ENCODE peak calls at places on chromosomes 11 and 22, in seven cellular contexts. R, X, N, Q, D, P and U are unnamed samples.

GRCh38 chr11:12859872-12860657 is 149.1 kb upstream of the RASSF10 start:
- DNase-seq in R (no peak), X (no peak), N (no peak), Q (peak; percentile 76), D (no peak), P (no peak), U (no peak)

GRCh38 chr11:118045191-118045590 is 31.7 kb upstream of the TMPRSS4 start:
- DNase-seq in R (no peak), X (no peak), N (no peak), Q (no peak), D (no peak), P (no peak), U (no peak)

GRCh38 chr22:40385041-40385782 is 14.8 kb downstream of the SGSM3 start:
- DNase-seq in R (no peak), X (no peak), N (no peak), Q (no peak), D (no peak), P (no peak), U (no peak)

GRCh38 chr11:44994753-44995152 is 44.1 kb upstream of the TP53I11 start:
- DNase-seq in R (peak; percentile 44), X (no peak), N (no peak), Q (no peak), D (no peak), P (no peak), U (no peak)

GRCh38 chr11:82229346-82229745 is 504.3 kb downstream of the FAM181B start:
- DNase-seq in R (no peak), X (peak; percentile 7), N (no peak), Q (peak; percentile 4), D (no peak), P (peak; percentile 12), U (peak; percentile 38)

GRCh38 chr11:87878373-87878779 is 296.9 kb downstream of the RAB38 start:
- DNase-seq in R (no peak), X (no peak), N (no peak), Q (peak; percentile 0), D (peak; percentile 21), P (peak; percentile 2), U (peak; percentile 65)

GRCh38 chr22:24053481-24054226 is 42.5 kb downstream of the CABIN1 start:
- DNase-seq in R (no peak), X (no peak), N (peak; percentile 15), Q (no peak), D (no peak), P (no peak), U (no peak)

GRCh38 chr22:39284142-39284980 is 35.1 kb downstream of the RPL3 start:
- DNase-seq in R (no peak), X (no peak), N (no peak), Q (no peak), D (no peak), P (peak; percentile 38), U (peak; percentile 55)

GRCh38 chr11:65310215-65310614 is 4.5 kb upstream of the CDC42EP2 start:
- DNase-seq in R (no peak), X (no peak), N (no peak), Q (no peak), D (no peak), P (no peak), U (no peak)

GRCh38 chr11:31817054-31817620 is 6.0 kb upstream of the PAX6 start:
- DNase-seq in R (peak; percentile 64), X (peak; percentile 38), N (no peak), Q (peak; percentile 14), D (no peak), P (no peak), U (no peak)

GRCh38 chr11:36411202-36411640 is 98.9 kb downstream of the TRAF6 start:
- DNase-seq in R (no peak), X (no peak), N (peak; percentile 31), Q (peak; percentile 31), D (no peak), P (no peak), U (no peak)
- TF ChIP-seq JUND in R (no peak), X (no peak), N (no peak), Q (peak; percentile 25), D (no peak), P (no peak), U (no peak)

DNA sequence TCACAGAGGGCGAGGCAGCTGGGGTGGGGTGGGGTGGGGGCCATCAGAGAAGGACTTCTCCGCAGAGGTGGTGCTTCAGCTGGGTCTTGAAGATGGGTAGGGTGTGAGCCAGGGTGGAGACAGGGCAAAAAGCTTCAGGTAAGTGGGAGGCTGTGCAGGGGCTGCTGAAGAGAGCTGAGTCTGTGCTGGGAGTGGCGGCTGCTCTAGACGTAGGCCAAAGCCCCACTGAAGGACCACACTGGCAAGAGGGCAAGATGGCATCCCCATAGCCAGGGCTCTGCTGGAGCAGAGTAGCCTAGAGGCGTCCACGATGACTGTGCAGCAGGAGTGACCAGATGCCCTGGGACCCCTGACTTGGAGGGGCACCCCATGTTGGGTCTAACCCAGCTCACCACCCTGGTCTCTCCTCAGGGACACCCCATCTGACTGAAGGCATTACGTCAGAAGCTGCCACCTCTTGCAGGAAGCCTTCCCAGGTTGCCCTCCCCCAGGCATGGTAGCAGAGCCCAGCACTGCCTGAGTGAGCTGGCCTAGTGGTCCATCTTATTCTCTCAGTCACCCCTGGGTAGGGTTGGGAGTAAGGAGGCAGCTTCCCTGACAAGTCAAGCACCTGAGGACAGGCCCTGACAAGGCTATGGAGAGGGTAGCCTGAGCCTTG is 32.9 kb downstream of the TPBGL start:
- DNase-seq in R (no peak), X (no peak), N (no peak), Q (no peak), D (no peak), P (no peak), U (no peak)
- TF ChIP-seq JUND in R (no peak), X (no peak), N (no peak), Q (no peak), D (no peak), P (no peak), U (no peak)

GRCh38 chr11:2802389-2803185 is 83.0 kb downstream of the CDKN1C start:
- DNase-seq in R (peak; percentile 39), X (no peak), N (no peak), Q (no peak), D (no peak), P (no peak), U (no peak)
- TF ChIP-seq JUND in R (no peak), X (no peak), N (no peak), Q (no peak), D (no peak), P (no peak), U (no peak)

GRCh38 chr11:129268371-129268770 is 76.2 kb upstream of the ARHGAP32 start:
- DNase-seq in R (no peak), X (no peak), N (no peak), Q (no peak), D (no peak), P (no peak), U (no peak)

GRCh38 chr11:129264114-129264513 is 72.0 kb upstream of the ARHGAP32 start:
- DNase-seq in R (no peak), X (no peak), N (no peak), Q (no peak), D (no peak), P (no peak), U (no peak)

GRCh38 chr11:129267716-129268115 is 75.6 kb upstream of the ARHGAP32 start:
- DNase-seq in R (no peak), X (no peak), N (no peak), Q (no peak), D (no peak), P (no peak), U (no peak)

GRCh38 chr11:129266536-129266935 is 74.4 kb upstream of the ARHGAP32 start:
- DNase-seq in R (no peak), X (no peak), N (no peak), Q (no peak), D (no peak), P (no peak), U (no peak)

DNA sequence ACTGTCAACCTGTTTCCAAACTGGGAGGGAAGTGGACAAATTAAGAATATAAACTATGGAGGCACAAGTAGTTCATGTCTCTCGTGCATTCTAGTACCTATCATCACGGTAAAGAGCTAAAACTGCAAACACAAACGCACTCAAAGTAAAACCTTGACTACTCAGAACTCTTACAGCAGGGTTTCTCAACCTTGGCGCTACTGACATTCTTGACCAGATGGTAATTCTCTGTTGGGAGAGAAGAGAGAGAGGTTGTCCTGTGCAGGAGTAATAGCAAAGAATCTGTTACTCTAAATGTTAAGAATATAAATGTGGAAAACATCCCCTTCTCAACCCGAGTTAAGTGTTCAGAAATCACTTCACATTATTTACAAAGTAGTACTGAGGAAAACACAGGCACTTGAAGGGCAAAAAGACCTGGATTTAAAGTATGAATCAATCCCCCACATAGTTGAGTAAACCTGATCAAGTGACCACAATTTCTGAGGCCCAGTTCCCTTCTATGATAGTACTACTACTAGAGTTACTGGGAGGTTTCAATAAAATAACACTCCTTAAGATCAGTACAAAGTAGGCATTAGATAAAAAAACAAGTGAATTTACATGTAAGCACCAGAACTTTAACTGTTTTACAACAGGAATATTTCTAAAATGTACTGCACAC is 73.1 kb upstream of the ARHGAP32 start:
- DNase-seq in R (no peak), X (no peak), N (no peak), Q (no peak), D (no peak), P (no peak), U (no peak)
- TF ChIP-seq JUND in R (no peak), X (no peak), N (no peak), Q (no peak), D (no peak), P (no peak), U (no peak)

GRCh38 chr11:108498816-108499408 is 728 bp upstream of the POGLUT3 start:
- DNase-seq in R (peak; percentile 46), X (no peak), N (no peak), Q (no peak), D (no peak), P (no peak), U (no peak)

GRCh38 chr11:108500169-108500568 is 2.0 kb upstream of the POGLUT3 start:
- DNase-seq in R (no peak), X (no peak), N (no peak), Q (no peak), D (no peak), P (no peak), U (no peak)

GRCh38 chr11:108500721-108501120 is 2.5 kb upstream of the POGLUT3 start:
- DNase-seq in R (no peak), X (no peak), N (no peak), Q (peak; percentile 58), D (no peak), P (peak; percentile 23), U (no peak)

GRCh38 chr11:108498046-108498815 is at the start of gene POGLUT3:
- DNase-seq in R (peak; percentile 78), X (peak; percentile 93), N (no peak), Q (peak; percentile 81), D (no peak), P (peak; percentile 41), U (peak; percentile 71)

GRCh38 chr11:108501396-108501795 is 3.2 kb upstream of the POGLUT3 start:
- DNase-seq in R (no peak), X (no peak), N (no peak), Q (no peak), D (no peak), P (no peak), U (no peak)
- TF ChIP-seq JUND in R (no peak), X (no peak), N (no peak), Q (no peak), D (no peak), P (no peak), U (no peak)

GRCh38 chr11:97237151-97237550 is 847.3 kb downstream of the JRKL start:
- DNase-seq in R (no peak), X (no peak), N (no peak), Q (no peak), D (no peak), P (no peak), U (no peak)

DNA sequence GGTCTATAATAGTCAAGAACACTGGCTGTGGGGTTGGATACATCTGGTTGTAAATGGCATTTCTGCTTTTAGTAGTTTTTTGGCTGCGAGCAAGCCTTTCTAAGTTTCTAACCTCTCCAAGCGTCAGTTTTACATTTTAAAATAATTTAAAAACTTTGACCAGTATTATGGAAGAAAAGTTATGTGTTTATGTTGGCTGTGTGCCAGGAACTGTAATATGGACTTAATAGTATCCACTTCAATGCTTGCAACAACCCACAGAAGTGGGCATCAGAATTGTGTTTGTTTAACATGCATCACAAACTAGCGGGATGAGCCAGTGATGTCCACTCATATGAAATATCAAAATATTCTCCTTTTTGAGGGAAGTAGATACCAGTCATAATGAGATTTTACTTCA is 844.2 kb downstream of the JRKL start:
- DNase-seq in R (no peak), X (no peak), N (no peak), Q (no peak), D (no peak), P (no peak), U (no peak)
- TF ChIP-seq JUND in R (no peak), X (no peak), N (no peak), Q (no peak), D (no peak), P (no peak), U (no peak)